ENCODE peak calls at places on chromosomes 3 and 15, in six cellular contexts. C, N, D, F, Y and I are unnamed samples.

GRCh38 chr3:157370867-157371266 is 65.8 kb upstream of the PTX3 start:
- DNase-seq in C (no peak), D (no peak), F (no peak), Y (no peak), N (no peak), I (no peak)

GRCh38 chr3:184764176-184764575 is 47.8 kb upstream of the VPS8 start:
- DNase-seq in Y (no peak), C (no peak), F (no peak), D (no peak), N (no peak), I (peak; percentile 17)

GRCh38 chr15:40049076-40049475 is 10.1 kb upstream of the SRP14 start:
- DNase-seq in C (no peak), F (no peak), D (no peak), N (peak; percentile 23), Y (no peak), I (no peak)

GRCh38 chr3:189720746-189721426 is 89.7 kb downstream of the TP63 start:
- DNase-seq in Y (no peak), F (no peak), N (no peak), C (no peak), D (peak; percentile 27), I (no peak)

GRCh38 chr15:89695198-89695597 is 4.6 kb downstream of the WDR93 start:
- DNase-seq in N (no peak), D (no peak), C (no peak), Y (no peak), F (no peak), I (no peak)

GRCh38 chr15:81400640-81401236 is 26.7 kb upstream of the TMC3 start:
- DNase-seq in D (peak; percentile 58), F (peak; percentile 52), N (no peak), C (peak; percentile 73), Y (peak; percentile 62), I (no peak)

GRCh38 chr3:38227989-38228388 is 37.6 kb upstream of the SLC22A13 start:
- DNase-seq in F (no peak), C (peak; percentile 41), Y (peak; percentile 82), D (peak; percentile 71), N (no peak), I (no peak)

GRCh38 chr15:70415330-70415884 is 317.7 kb upstream of the TLE3 start:
- DNase-seq in Y (no peak), F (no peak), D (no peak), N (no peak), C (no peak), I (peak; percentile 76)

GRCh38 chr3:73100734-73101550 is 39.5 kb downstream of the EBLN2 start:
- DNase-seq in C (peak; percentile 92), N (peak; percentile 97), Y (peak; percentile 88), F (peak; percentile 90), D (peak; percentile 77), I (no peak)

GRCh38 chr15:48393650-48394049 is 62.4 kb downstream of the DUT start:
- DNase-seq in D (no peak), C (no peak), F (no peak), Y (no peak), N (no peak), I (no peak)

GRCh38 chr3:127915937-127916480 is 977 bp downstream of the KBTBD12 start:
- DNase-seq in N (no peak), D (no peak), F (no peak), C (no peak), Y (peak; percentile 41), I (no peak)

GRCh38 chr3:150049317-150049716 is 78.6 kb upstream of the PFN2 start:
- DNase-seq in D (peak; percentile 28), C (peak; percentile 38), Y (no peak), N (no peak), F (no peak), I (no peak)

GRCh38 chr3:135865085-135865484 is 100.4 kb upstream of the PPP2R3A start:
- DNase-seq in Y (peak; percentile 45), C (no peak), D (no peak), N (no peak), F (no peak), I (no peak)

GRCh38 chr3:73572371-73572770 is 52.4 kb downstream of the PDZRN3 start:
- DNase-seq in D (no peak), Y (no peak), F (no peak), C (no peak), N (no peak), I (no peak)

GRCh38 chr15:90644946-90645725 is 72.0 kb upstream of the BLM start:
- DNase-seq in N (no peak), F (no peak), Y (no peak), C (no peak), D (no peak), I (peak; percentile 64)

GRCh38 chr3:126107960-126108688 is 24.2 kb upstream of the SLC41A3 start:
- DNase-seq in Y (peak; percentile 37), F (no peak), C (no peak), N (no peak), D (no peak), I (no peak)

GRCh38 chr3:192155194-192155593 is 572.1 kb downstream of the FGF12 start:
- DNase-seq in Y (no peak), D (no peak), N (no peak), C (no peak), F (no peak), I (no peak)

GRCh38 chr3:28286595-28286994 is 45.2 kb downstream of the CMC1 start:
- DNase-seq in Y (peak; percentile 68), C (peak; percentile 68), F (peak; percentile 26), D (peak; percentile 40), N (no peak), I (no peak)

GRCh38 chr3:39126532-39127071 is 19.1 kb downstream of the TTC21A start:
- DNase-seq in F (peak; percentile 52), Y (peak; percentile 51), C (peak; percentile 60), D (peak; percentile 65), N (peak; percentile 89), I (peak; percentile 27)

GRCh38 chr15:44312108-44312507 is 23.6 kb downstream of the GOLM2 start:
- DNase-seq in N (no peak), Y (no peak), C (no peak), D (no peak), F (no peak), I (no peak)

GRCh38 chr15:44308874-44309273 is 20.4 kb downstream of the GOLM2 start:
- DNase-seq in D (no peak), N (no peak), F (no peak), C (no peak), Y (no peak), I (no peak)

GRCh38 chr15:44307712-44308111 is 19.2 kb downstream of the GOLM2 start:
- DNase-seq in F (no peak), C (no peak), Y (no peak), D (no peak), N (no peak), I (no peak)

GRCh38 chr15:44311136-44311535 is 22.6 kb downstream of the GOLM2 start:
- DNase-seq in D (no peak), F (no peak), N (no peak), Y (no peak), C (no peak), I (no peak)

GRCh38 chr15:44308415-44308814 is 19.9 kb downstream of the GOLM2 start:
- DNase-seq in F (no peak), Y (no peak), N (no peak), C (no peak), D (no peak), I (no peak)
- H3K27ac ChIP-seq in F (no peak overlapping the region), Y (no peak overlapping the region), N (no peak overlapping the region), C (no peak overlapping the region), D (no peak overlapping the region), I (no peak overlapping the region)

DNA sequence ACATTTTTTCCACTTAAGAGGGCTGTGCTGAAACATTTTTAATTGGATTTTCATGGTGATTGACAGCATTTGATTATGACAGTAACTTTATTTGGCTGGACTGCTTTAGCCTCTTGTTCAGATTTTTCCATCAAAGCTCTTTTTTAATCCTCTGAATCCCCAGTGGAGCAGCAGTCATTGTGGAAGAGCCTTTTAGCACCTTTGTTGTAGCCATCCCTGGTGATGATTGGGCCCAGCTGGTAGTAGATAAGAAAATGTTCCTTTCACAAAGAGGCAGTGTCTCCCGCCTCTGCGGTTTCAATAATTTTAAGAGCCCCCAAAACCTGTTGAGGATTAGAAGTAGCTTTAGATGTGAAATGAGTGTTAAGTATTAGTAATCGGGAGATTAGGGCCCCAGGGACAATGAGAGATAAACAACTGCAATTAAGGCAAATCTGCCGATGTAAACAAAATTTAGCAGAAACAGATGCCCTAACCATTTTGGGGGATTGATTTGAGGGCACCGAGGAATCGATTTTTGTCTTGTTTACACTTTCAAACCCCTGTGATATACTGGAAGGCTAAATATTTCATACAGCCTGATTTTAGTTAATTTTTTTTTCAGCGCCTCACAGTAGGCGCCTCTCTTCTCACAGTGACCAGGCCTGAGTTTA is 43.3 kb upstream of the SKOR1 start:
- DNase-seq in C (no peak), F (no peak), Y (no peak), N (peak; percentile 75), D (no peak), I (no peak)
- H3K4me1 ChIP-seq in C (no peaks in the 10 kb centered on the region), F (peaks cover 2% of the 10 kb centered on the region), Y (no peaks in the 10 kb centered on the region), N (peaks cover 5% of the 10 kb centered on the region), D (peaks cover 7% of the 10 kb centered on the region), I (peaks cover 6% of the 10 kb centered on the region)

DNA sequence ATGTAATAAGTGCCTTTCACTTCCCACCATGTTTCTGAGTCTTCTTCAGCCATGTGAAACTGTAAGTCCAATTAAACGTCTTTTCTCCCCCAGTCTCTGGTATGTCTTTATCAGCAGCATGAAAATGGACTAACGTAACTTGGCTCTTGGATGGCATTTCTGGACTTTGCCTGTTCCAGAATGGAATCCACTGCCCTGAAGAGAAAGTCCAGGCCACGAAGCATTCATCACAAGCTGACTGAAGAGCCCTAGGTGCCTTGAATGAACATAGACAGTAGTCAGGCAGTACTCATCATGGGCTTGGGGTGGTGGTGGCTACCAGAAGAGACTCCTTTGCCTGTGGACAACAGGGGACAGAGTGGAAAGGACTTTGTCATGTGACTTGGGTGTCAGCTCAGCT is 1505.0 kb downstream of the SI start:
- DNase-seq in C (no peak), N (no peak), D (no peak), Y (no peak), F (no peak), I (no peak)
- H3K9ac ChIP-seq in C (no peak overlapping the region), N (no peak overlapping the region), D (no peak overlapping the region), Y (no peak overlapping the region), F (no peak overlapping the region), I (no peak overlapping the region)

DNA sequence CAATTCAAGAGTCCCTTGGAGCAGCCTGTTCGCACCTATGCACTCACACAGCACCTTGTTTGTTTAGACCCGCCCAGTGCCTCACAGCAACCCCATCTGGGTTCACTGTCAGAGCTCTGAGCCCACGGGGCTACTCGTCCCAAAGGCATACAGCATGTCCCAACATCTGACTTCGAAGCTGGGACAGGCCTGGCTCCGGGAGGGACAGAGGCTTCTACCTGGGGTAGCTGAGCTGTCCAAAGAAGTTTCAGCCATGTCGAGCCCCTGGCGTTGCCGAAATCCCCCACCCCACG is 28.6 kb upstream of the CYP11A1 start:
- DNase-seq in Y (peak; percentile 38), N (peak; percentile 60), D (no peak), F (no peak), C (peak; percentile 30), I (no peak)
- H3K27ac ChIP-seq in Y (peak overlapping the region; percentile 87), N (no peak overlapping the region), D (no peak overlapping the region), F (no peak overlapping the region), C (peak overlapping the region; percentile 100), I (no peak overlapping the region)

GRCh38 chr3:196643201-196643749 is 3.8 kb downstream of the NRROS start:
- DNase-seq in C (no peak), Y (no peak), N (no peak), D (no peak), F (no peak), I (peak; percentile 78)
- H3K4me1 ChIP-seq in C (peaks cover 9% of the 10 kb centered on the region), Y (no peaks in the 10 kb centered on the region), N (no peaks in the 10 kb centered on the region), D (peaks cover 4% of the 10 kb centered on the region), F (no peaks in the 10 kb centered on the region), I (peaks cover 9% of the 10 kb centered on the region)